ENCODE peak calls at places on chromosomes 6 and 20, in six cellular contexts. V, H, U, B, Q and Z are unnamed samples. For H3K4me1, the result is how much of the 10 kb centered on the place peaks cover.

GRCh38 chr6:3911130-3911529 is 62.0 kb downstream of the FAM50B start:
- DNase-seq in V (no peak), H (no peak), U (peak), B (no peak), Q (no peak), Z (no peak)

GRCh38 chr6:75802366-75802765 is 53.3 kb downstream of the MYO6 start:
- DNase-seq in V (no peak), H (no peak), U (no peak), B (no peak), Q (no peak), Z (no peak)

GRCh38 chr6:158142789-158143188 is 25.3 kb downstream of the SERAC1 start:
- DNase-seq in V (no peak), H (no peak), U (no peak), B (peak), Q (no peak), Z (no peak)

GRCh38 chr6:161254754-161255253 is 19.1 kb downstream of the AGPAT4 start:
- DNase-seq in V (no peak), H (no peak), U (no peak), B (no peak), Q (no peak), Z (no peak)

GRCh38 chr6:75922226-75922625 is 150.2 kb downstream of the IMPG1 start:
- DNase-seq in V (no peak), H (no peak), U (no peak), B (no peak), Q (no peak), Z (no peak)

GRCh38 chr20:31863296-31864085 is 6.8 kb downstream of the DUSP15 start:
- DNase-seq in V (no peak), H (no peak), U (no peak), B (peak), Q (no peak), Z (no peak)

GRCh38 chr6:52399511-52400315 is 20.4 kb upstream of the EFHC1 start:
- DNase-seq in V (peak), H (no peak), U (peak), B (no peak), Q (no peak), Z (peak)

GRCh38 chr6:2733324-2733723 is 17.4 kb downstream of the MYLK4 start:
- DNase-seq in V (peak), H (peak), U (no peak), B (no peak), Q (peak), Z (no peak)

GRCh38 chr6:14113951-14114350 is 3.6 kb upstream of the CD83 start:
- DNase-seq in V (no peak), H (no peak), U (no peak), B (no peak), Q (no peak), Z (no peak)

GRCh38 chr6:135291288-135292116 is 110.4 kb downstream of the MYB start:
- DNase-seq in V (no peak), H (no peak), U (no peak), B (no peak), Q (no peak), Z (peak)

GRCh38 chr20:17343631-17344447 is 117.0 kb downstream of the PCSK2 start:
- DNase-seq in V (no peak), H (no peak), U (peak), B (no peak), Q (no peak), Z (no peak)

GRCh38 chr6:154403803-154404202 is 47.2 kb upstream of the IPCEF1 start:
- DNase-seq in V (no peak), H (peak), U (no peak), B (no peak), Q (no peak), Z (no peak)

GRCh38 chr6:132344811-132345210 is 56.5 kb downstream of the MOXD1 start:
- DNase-seq in V (no peak), H (no peak), U (no peak), B (no peak), Q (no peak), Z (no peak)

GRCh38 chr6:56765494-56765893 is 122.8 kb upstream of the DST start:
- DNase-seq in V (no peak), H (no peak), U (no peak), B (no peak), Q (no peak), Z (no peak)

GRCh38 chr6:56767435-56767834 is 124.7 kb upstream of the DST start:
- DNase-seq in V (no peak), H (no peak), U (no peak), B (no peak), Q (no peak), Z (no peak)

GRCh38 chr6:56767892-56768531 is 125.3 kb upstream of the DST start:
- DNase-seq in V (no peak), H (no peak), U (no peak), B (no peak), Q (no peak), Z (no peak)

GRCh38 chr6:56766139-56766805 is 123.6 kb upstream of the DST start:
- DNase-seq in V (no peak), H (no peak), U (no peak), B (no peak), Q (no peak), Z (no peak)

DNA sequence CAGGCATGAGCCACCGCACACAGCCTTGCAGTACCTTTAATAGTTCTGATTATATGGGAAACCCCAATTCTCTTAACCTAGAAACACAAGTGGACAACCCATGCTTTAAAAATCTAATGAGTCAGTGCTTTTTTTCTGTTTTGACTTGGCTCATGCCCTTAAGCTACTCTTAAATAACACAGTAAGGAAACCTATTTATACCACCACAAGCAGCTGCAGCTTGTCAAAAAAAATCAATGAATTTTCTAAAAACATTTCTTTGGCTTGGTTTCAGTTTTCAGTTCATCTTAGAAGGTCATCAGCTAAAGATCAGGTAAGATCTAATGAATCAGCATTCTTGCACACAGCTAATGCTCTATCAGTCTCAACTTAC is 124.1 kb upstream of the DST start:
- DNase-seq in V (no peak), H (no peak), U (no peak), B (no peak), Q (no peak), Z (no peak)
- H3K4me1 ChIP-seq in V (under half), H (half or more), U (under half), B (under half), Q (half or more), Z (under half)

DNA sequence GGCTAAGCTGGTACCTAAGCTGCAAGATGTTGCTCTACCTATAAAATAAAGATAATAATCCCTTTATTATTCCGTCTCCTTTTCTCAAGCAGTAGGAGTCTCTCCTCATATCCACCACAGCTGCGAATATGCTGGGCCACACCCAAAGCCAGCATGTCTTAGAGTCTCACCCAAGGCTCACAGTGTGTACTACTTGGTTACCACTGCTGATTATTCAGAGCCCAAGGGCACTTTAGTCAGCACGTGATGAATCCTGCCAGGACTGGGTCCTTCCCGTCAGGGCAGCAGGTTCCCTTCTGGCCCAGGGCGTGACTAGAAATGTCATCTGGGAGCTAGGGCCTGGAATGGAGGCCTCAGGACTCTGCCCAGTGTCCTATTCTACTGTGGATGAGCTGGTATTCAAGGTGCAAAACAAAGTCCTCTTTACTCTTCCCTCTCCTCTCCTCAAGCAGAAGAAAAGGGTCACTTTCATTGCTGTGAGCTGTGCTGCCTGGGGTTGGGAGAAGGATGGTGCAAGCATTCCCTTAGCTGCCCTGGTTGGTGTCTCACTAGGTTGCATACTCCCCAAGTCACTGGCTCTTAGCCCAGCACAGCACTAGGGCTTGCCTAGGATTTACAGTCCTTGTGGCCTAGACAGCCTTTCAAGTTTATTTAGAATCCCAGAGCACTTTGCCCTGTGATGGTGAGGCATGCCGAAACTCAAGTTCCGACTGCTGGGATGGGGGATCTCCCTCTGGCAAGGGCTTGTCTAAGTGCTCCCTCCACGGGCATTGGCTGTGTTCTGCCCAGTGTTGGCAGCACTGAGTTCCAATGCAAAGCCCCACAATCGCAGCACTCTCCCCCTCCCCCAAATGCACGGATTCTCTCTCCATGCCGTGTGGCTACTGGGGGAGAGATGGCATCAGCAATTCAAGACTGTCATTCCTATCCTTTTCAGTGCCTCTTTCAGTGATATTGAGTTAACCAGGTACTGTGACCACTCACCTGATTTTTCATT is 320.2 kb downstream of the BTBD9 start:
- DNase-seq in V (no peak), H (no peak), U (no peak), B (no peak), Q (no peak), Z (no peak)
- TF ChIP-seq CTCF in V (no peak), H (no peak), U (no peak), B (no peak), Q (no peak), Z (no peak)

GRCh38 chr20:41275181-41275793 is 42.2 kb downstream of the ZHX3 start:
- DNase-seq in V (no peak), H (no peak), U (no peak), B (no peak), Q (no peak), Z (no peak)

GRCh38 chr20:41278936-41279335 is 38.6 kb downstream of the ZHX3 start:
- DNase-seq in V (no peak), H (no peak), U (no peak), B (no peak), Q (no peak), Z (no peak)

GRCh38 chr20:41277049-41277448 is 40.5 kb downstream of the ZHX3 start:
- DNase-seq in V (no peak), H (no peak), U (no peak), B (no peak), Q (no peak), Z (no peak)

GRCh38 chr20:41274152-41274551 is 43.4 kb downstream of the ZHX3 start:
- DNase-seq in V (no peak), H (no peak), U (no peak), B (no peak), Q (no peak), Z (no peak)

DNA sequence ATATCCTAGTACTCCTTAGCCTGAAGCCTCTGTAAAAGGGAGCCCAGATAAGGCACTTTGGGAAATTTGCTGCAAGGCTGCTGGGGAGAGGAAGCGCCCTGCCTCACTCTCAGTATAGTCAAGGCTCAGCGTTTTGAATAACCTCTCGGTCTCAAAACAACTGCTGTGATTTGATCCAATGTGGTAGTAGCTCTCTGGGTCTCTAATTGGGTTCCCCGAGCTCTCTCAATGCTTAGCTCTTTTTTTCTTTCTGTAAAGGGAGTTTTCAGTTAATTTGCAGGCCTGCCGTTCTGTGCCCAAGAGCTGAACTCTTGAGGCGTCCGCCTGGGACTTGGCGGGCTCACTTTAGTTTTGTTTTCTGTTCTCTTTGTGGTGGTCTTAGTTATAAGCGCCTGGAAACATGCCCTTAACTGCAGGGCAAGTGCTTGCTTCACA is 41.2 kb downstream of the ZHX3 start:
- DNase-seq in V (no peak), H (no peak), U (no peak), B (no peak), Q (no peak), Z (no peak)
- H3K4me3 ChIP-seq in V (no peak), H (no peak), U (no peak), B (no peak), Q (peak), Z (no peak)

GRCh38 chr6:137968468-137968804 is 101.4 kb downstream of the TNFAIP3 start:
- DNase-seq in V (no peak), H (no peak), U (no peak), B (no peak), Q (no peak), Z (no peak)

GRCh38 chr6:137958809-137959565 is 91.9 kb downstream of the TNFAIP3 start:
- DNase-seq in V (no peak), H (no peak), U (no peak), B (no peak), Q (no peak), Z (no peak)

GRCh38 chr6:137967689-137968467 is 100.8 kb downstream of the TNFAIP3 start:
- DNase-seq in V (no peak), H (no peak), U (no peak), B (no peak), Q (no peak), Z (no peak)

GRCh38 chr6:137964876-137965275 is 97.8 kb downstream of the TNFAIP3 start:
- DNase-seq in V (no peak), H (no peak), U (no peak), B (no peak), Q (no peak), Z (no peak)

DNA sequence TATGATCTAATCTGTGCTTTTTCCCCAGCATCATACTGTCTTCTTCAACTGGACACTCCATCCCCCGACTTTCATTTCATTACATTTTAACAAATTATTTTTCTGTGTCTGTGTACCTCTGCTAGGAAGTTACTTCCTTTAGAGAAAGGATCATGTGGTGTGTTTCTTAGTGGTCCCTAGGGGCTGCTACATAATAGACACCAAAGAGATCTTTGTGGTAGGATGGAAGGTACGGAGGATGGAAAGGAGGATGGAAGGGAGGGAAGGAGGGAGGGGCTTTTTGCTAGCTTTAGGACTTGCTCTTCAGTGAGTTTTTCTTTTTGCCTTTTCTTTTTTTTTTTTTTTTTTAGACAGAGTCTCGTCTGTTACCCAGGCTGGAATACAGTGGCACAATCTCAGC is 95.7 kb downstream of the TNFAIP3 start:
- DNase-seq in V (no peak), H (no peak), U (no peak), B (no peak), Q (no peak), Z (no peak)
- H3K4me1 ChIP-seq in V (under half), H (under half), U (under half), B (under half), Q (under half), Z (under half)

DNA sequence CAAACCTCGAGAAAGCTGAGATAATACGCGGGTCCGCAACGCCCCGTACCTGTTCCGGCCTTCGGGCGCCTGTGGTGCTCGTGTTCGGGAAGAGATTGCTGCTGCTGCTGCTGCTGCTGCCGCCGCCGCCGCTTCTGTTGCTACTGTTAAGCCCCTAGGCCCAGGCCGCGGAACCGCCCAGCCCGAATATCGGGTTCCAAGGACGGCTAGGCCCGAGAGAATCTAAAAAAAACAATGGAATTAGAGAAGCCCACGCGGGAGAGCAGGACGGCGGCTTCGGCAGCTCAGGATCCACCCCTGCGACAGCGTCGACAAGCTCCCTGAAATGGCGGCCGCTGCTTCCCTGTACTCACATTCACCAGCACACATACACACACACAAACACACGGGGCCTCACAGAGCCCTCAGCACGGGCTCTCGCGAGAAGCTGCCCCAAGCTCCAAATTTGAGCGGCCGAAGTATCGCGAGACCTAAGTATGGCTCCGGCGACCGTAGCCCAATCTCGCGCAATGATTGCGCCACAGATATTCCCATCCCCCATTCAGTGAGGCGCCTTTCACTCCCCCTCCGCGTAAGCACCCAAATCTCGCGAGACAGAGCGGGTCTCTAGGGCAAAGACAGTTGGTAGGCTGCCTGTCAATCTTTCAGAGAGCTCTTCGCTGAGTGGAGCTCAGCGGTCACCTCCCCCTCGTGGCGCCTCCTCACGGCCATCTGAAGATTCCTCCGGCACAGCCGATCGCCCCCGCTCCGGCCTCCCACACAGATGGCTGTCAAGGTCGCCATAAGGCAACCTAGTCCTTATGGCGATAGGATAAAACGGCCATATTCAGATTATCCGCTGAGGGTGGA is at the start of gene RBM39:
- DNase-seq in V (peak), H (peak), U (peak), B (peak), Q (peak), Z (peak)
- TF ChIP-seq CTCF in V (peak), H (no peak), U (peak), B (peak), Q (peak), Z (peak)

DNA sequence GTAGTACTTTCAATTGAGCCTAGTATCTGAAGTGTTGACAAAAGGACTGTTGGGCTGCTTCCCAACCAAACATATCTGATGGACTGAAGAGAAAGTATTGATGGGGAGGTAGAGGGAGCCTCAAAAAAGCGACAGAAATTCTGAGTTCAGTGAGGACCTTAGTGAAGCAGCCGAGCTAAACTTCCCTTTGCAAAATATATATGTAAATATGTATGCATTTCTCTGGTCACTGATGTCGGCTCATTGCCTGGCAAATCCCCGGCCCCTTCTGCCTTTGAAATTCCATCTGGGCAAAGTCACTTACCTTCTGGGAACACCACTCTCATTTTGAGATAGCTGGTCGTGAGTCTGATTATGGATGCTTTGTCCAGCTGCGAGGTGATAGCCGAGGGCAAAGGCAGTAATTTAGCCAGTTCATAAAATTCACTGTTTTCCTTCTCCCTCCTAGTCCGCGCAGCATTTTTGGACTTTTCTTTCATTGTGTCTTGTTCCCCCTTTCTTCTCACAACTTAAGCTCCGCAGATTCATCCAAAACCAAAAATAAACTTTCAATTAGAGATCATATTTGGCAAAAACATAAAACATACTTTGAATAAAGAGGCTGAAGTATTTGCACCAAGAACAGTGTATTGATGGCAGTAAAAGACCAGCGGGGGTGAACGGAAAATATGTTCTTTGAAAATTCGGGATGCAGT is 1.6 kb downstream of the SIM1 start:
- DNase-seq in V (no peak), H (no peak), U (no peak), B (no peak), Q (no peak), Z (no peak)
- H3K4me3 ChIP-seq in V (no peak), H (no peak), U (peak), B (no peak), Q (no peak), Z (no peak)

GRCh38 chr20:62135573-62136266 is 7.5 kb downstream of the PSMA7 start:
- DNase-seq in V (no peak), H (no peak), U (no peak), B (no peak), Q (no peak), Z (no peak)
- H3K4me1 ChIP-seq in V (under half), H (under half), U (under half), B (under half), Q (half or more), Z (under half)